ENCODE peak calls at places on chromosomes 7 and 10, in four cellular contexts. A is activated T-cell treated with anti-CD3 and anti-CD28 coated beads for 48 hours, N is pulmonary artery endothelial cell, D is breast epithelium. X is an unnamed sample.

GRCh38 chr7:149625339-149625946 is 127.8 kb upstream of the ZNF746 start:
- DNase-seq in A (peak; percentile 57), N (peak; percentile 35), D (peak; percentile 60), X (peak; percentile 37)

GRCh38 chr10:124063736-124064135 is 29.7 kb downstream of the CHST15 start:
- DNase-seq in A (no peak), N (peak; percentile 33), D (no peak), X (no peak)

GRCh38 chr10:110209399-110209925 is 2.1 kb downstream of the MXI1 start:
- DNase-seq in A (peak; percentile 64), N (no peak), D (peak; percentile 79), X (no peak)

GRCh38 chr7:1432411-1433082 is 26.7 kb downstream of the MICALL2 start:
- DNase-seq in A (peak; percentile 65), N (no peak), D (peak; percentile 74), X (no peak)

GRCh38 chr10:86708783-86709778 is 40.8 kb downstream of the LDB3 start:
- DNase-seq in A (no peak), N (no peak), D (no peak), X (no peak)

GRCh38 chr7:55140221-55140980 is 121.6 kb downstream of the EGFR start:
- DNase-seq in A (no peak), N (no peak), D (no peak), X (no peak)

GRCh38 chr7:68276725-68277124 is 1280.1 kb downstream of the TYW1 start:
- DNase-seq in A (no peak), N (no peak), D (no peak), X (no peak)

GRCh38 chr7:35032166-35032565 is 5.1 kb downstream of the DPY19L1 start:
- DNase-seq in A (no peak), N (no peak), D (no peak), X (no peak)

GRCh38 chr7:133706016-133706415 is 421.1 kb upstream of the LRGUK start:
- DNase-seq in A (no peak), N (no peak), D (no peak), X (no peak)

GRCh38 chr10:72693599-72693915 is 1.6 kb downstream of the MCU start:
- DNase-seq in A (no peak), N (no peak), D (no peak), X (no peak)

GRCh38 chr10:86198271-86198670 is 168.3 kb downstream of the GRID1 start:
- DNase-seq in A (no peak), N (no peak), D (no peak), X (no peak)

GRCh38 chr10:51201947-51202346 is 127.7 kb downstream of the PRKG1 start:
- DNase-seq in A (no peak), N (no peak), D (no peak), X (no peak)

GRCh38 chr7:148620749-148621372 is 30.3 kb downstream of the C7orf33 start:
- DNase-seq in A (no peak), N (no peak), D (no peak), X (no peak)

GRCh38 chr7:2523461-2523905 is 3.9 kb downstream of the LFNG start:
- DNase-seq in A (no peak), N (no peak), D (no peak), X (no peak)

GRCh38 chr10:21993360-21994001 is 10.0 kb downstream of the DNAJC1 start:
- DNase-seq in A (no peak), N (no peak), D (no peak), X (no peak)

GRCh38 chr7:134547738-134548054 is 1.2 kb upstream of the AKR1B15 start:
- DNase-seq in A (no peak), N (no peak), D (peak; percentile 63), X (no peak)

GRCh38 chr10:86100581-86101061 is 266.0 kb downstream of the GRID1 start:
- DNase-seq in A (no peak), N (no peak), D (no peak), X (no peak)

GRCh38 chr7:29247232-29247961 is 52.8 kb downstream of the CHN2 start:
- DNase-seq in A (no peak), N (no peak), D (no peak), X (no peak)

GRCh38 chr7:11450246-11450645 is 381.8 kb downstream of the THSD7A start:
- DNase-seq in A (no peak), N (peak; percentile 35), D (no peak), X (no peak)

GRCh38 chr7:120089968-120090367 is 183.0 kb upstream of the KCND2 start:
- DNase-seq in A (no peak), N (no peak), D (no peak), X (no peak)

GRCh38 chr10:3946234-3947229 is 161.5 kb upstream of the KLF6 start:
- DNase-seq in A (no peak), N (no peak), D (no peak), X (no peak)

GRCh38 chr10:45561952-45562351 is 110.6 kb downstream of the ZFAND4 start:
- DNase-seq in A (no peak), N (no peak), D (no peak), X (no peak)

GRCh38 chr7:142104550-142105527 is 6.7 kb upstream of the MGAM2 start:
- DNase-seq in A (no peak), N (no peak), D (no peak), X (no peak)

GRCh38 chr10:99534939-99535763 is 2.4 kb downstream of the NKX2-3 start:
- DNase-seq in A (no peak), N (no peak), D (no peak), X (no peak)

GRCh38 chr7:16084875-16085274 is 336.5 kb downstream of the CRPPA start:
- DNase-seq in A (no peak), N (no peak), D (no peak), X (no peak)

GRCh38 chr7:157763279-157764000 is 426.6 kb downstream of the DNAJB6 start:
- DNase-seq in A (no peak), N (no peak), D (no peak), X (no peak)

GRCh38 chr10:125060851-125061556 is 99.4 kb downstream of the CTBP2 start:
- DNase-seq in A (peak; percentile 32), N (peak; percentile 32), D (peak; percentile 85), X (no peak)

GRCh38 chr10:131708225-131708624 is 192.6 kb upstream of the PPP2R2D start:
- DNase-seq in A (no peak), N (no peak), D (no peak), X (no peak)

GRCh38 chr7:80837345-80837744 is 81.5 kb downstream of the SEMA3C start:
- DNase-seq in A (no peak), N (no peak), D (no peak), X (no peak)

GRCh38 chr7:102205915-102206314 is 80.8 kb upstream of the SH2B2 start:
- DNase-seq in A (no peak), N (no peak), D (no peak), X (no peak)

GRCh38 chr7:123865517-123866117 is 20.6 kb downstream of the HYAL4 start:
- DNase-seq in A (peak; percentile 15), N (peak; percentile 60), D (no peak), X (peak; percentile 66)

GRCh38 chr7:1968397-1969111 is 264.2 kb downstream of the MAD1L1 start:
- DNase-seq in A (no peak), N (no peak), D (no peak), X (no peak)

GRCh38 chr10:13990918-13991317 is 339.8 kb downstream of the FRMD4A start:
- DNase-seq in A (no peak), N (no peak), D (no peak), X (no peak)

GRCh38 chr7:137626469-137627067 is 220.2 kb downstream of the DGKI start:
- DNase-seq in A (peak; percentile 10), N (no peak), D (no peak), X (no peak)

GRCh38 chr7:1692500-1693418 is 22.7 kb downstream of the ELFN1 start:
- DNase-seq in A (no peak), N (no peak), D (peak; percentile 40), X (no peak)

GRCh38 chr10:71696635-71697326 is 22.8 kb downstream of the C10orf105 start:
- DNase-seq in A (peak; percentile 62), N (no peak), D (no peak), X (no peak)

GRCh38 chr10:125871341-125871740 is 9.8 kb downstream of the DHX32 start:
- DNase-seq in A (no peak), N (no peak), D (no peak), X (no peak)

GRCh38 chr10:24762966-24763623 is 39.4 kb upstream of the ARHGAP21 start:
- DNase-seq in A (no peak), N (no peak), D (no peak), X (no peak)

GRCh38 chr7:47635091-47636090 is 53.5 kb upstream of the TNS3 start:
- DNase-seq in A (no peak), N (no peak), D (peak; percentile 78), X (no peak)

X was measured in SK-N-MC.